ENCODE peak calls at places on chromosomes 16 and 17, in six cellular contexts. One of them, this sample, is unnamed.

GRCh38 chr16:85303354-85303883 is 191.1 kb upstream of the CIBAR2 start:
- DNase-seq in body of pancreas: peak; percentile 81
- DNase-seq in NT2/D1: peak; percentile 48
- DNase-seq in left ventricle myocardium inferior: peak; percentile 60
- DNase-seq in fibroblast of lung: peak; percentile 29
- DNase-seq in GM23248: peak; percentile 61
- DNase-seq in this sample: no peak

GRCh38 chr17:51103050-51103449 is 17.6 kb downstream of the SPAG9 start:
- DNase-seq in body of pancreas: no peak
- DNase-seq in NT2/D1: no peak
- DNase-seq in left ventricle myocardium inferior: no peak
- DNase-seq in fibroblast of lung: no peak
- DNase-seq in GM23248: no peak
- DNase-seq in this sample: no peak

GRCh38 chr17:63697341-63698286 is 2.3 kb downstream of the LIMD2 start:
- DNase-seq in body of pancreas: peak; percentile 75
- DNase-seq in NT2/D1: no peak
- DNase-seq in left ventricle myocardium inferior: peak; percentile 54
- DNase-seq in fibroblast of lung: no peak
- DNase-seq in GM23248: peak; percentile 61
- DNase-seq in this sample: no peak

GRCh38 chr16:47359478-47359877 is 101.4 kb downstream of the ITFG1 start:
- DNase-seq in body of pancreas: peak; percentile 20
- DNase-seq in NT2/D1: no peak
- DNase-seq in left ventricle myocardium inferior: no peak
- DNase-seq in fibroblast of lung: no peak
- DNase-seq in GM23248: peak; percentile 2
- DNase-seq in this sample: no peak

GRCh38 chr17:37067555-37068111 is 118.9 kb downstream of the AATF start:
- DNase-seq in body of pancreas: peak; percentile 72
- DNase-seq in NT2/D1: no peak
- DNase-seq in left ventricle myocardium inferior: peak; percentile 33
- DNase-seq in fibroblast of lung: peak; percentile 72
- DNase-seq in GM23248: peak; percentile 86
- DNase-seq in this sample: no peak

GRCh38 chr17:10435096-10435495 is 13.3 kb upstream of the MYH8 start:
- DNase-seq in body of pancreas: no peak
- DNase-seq in NT2/D1: no peak
- DNase-seq in left ventricle myocardium inferior: no peak
- DNase-seq in fibroblast of lung: no peak
- DNase-seq in GM23248: peak; percentile 12
- DNase-seq in this sample: no peak

GRCh38 chr17:82858376-82859126 is 18.7 kb upstream of the ZNF750 start:
- DNase-seq in body of pancreas: peak; percentile 29
- DNase-seq in NT2/D1: no peak
- DNase-seq in left ventricle myocardium inferior: no peak
- DNase-seq in fibroblast of lung: no peak
- DNase-seq in GM23248: no peak
- DNase-seq in this sample: no peak

GRCh38 chr16:48542020-48542473 is 67.9 kb downstream of the N4BP1 start:
- DNase-seq in body of pancreas: peak; percentile 48
- DNase-seq in NT2/D1: no peak
- DNase-seq in left ventricle myocardium inferior: peak; percentile 55
- DNase-seq in fibroblast of lung: peak; percentile 33
- DNase-seq in GM23248: peak; percentile 82
- DNase-seq in this sample: no peak

GRCh38 chr17:36947922-36948716 is 635 bp upstream of the AATF start:
- DNase-seq in body of pancreas: no peak
- DNase-seq in NT2/D1: no peak
- DNase-seq in left ventricle myocardium inferior: no peak
- DNase-seq in fibroblast of lung: no peak
- DNase-seq in GM23248: no peak
- DNase-seq in this sample: no peak

GRCh38 chr16:4085405-4085970 is 30.8 kb downstream of the ADCY9 start:
- DNase-seq in body of pancreas: no peak
- DNase-seq in NT2/D1: no peak
- DNase-seq in left ventricle myocardium inferior: no peak
- DNase-seq in fibroblast of lung: no peak
- DNase-seq in GM23248: no peak
- DNase-seq in this sample: no peak

GRCh38 chr17:2230877-2231276 is 72.7 kb downstream of the SMG6 start:
- DNase-seq in body of pancreas: no peak
- DNase-seq in NT2/D1: no peak
- DNase-seq in left ventricle myocardium inferior: no peak
- DNase-seq in fibroblast of lung: peak; percentile 71
- DNase-seq in GM23248: peak; percentile 61
- DNase-seq in this sample: no peak

GRCh38 chr17:48952904-48953303 is 8.3 kb upstream of the SNF8 start:
- DNase-seq in body of pancreas: no peak
- DNase-seq in NT2/D1: no peak
- DNase-seq in left ventricle myocardium inferior: no peak
- DNase-seq in fibroblast of lung: no peak
- DNase-seq in GM23248: no peak
- DNase-seq in this sample: no peak

GRCh38 chr16:88593489-88593888 is 23.3 kb downstream of the ZC3H18 start:
- DNase-seq in body of pancreas: no peak
- DNase-seq in NT2/D1: no peak
- DNase-seq in left ventricle myocardium inferior: peak; percentile 29
- DNase-seq in fibroblast of lung: no peak
- DNase-seq in GM23248: no peak
- DNase-seq in this sample: no peak

GRCh38 chr17:50691550-50692447 is 15.9 kb downstream of the ANKRD40 start:
- DNase-seq in body of pancreas: peak; percentile 91
- DNase-seq in NT2/D1: no peak
- DNase-seq in left ventricle myocardium inferior: no peak
- DNase-seq in fibroblast of lung: peak; percentile 50
- DNase-seq in GM23248: peak; percentile 49
- DNase-seq in this sample: no peak

GRCh38 chr17:17443173-17443572 is 33.6 kb upstream of the MED9 start:
- DNase-seq in body of pancreas: no peak
- DNase-seq in NT2/D1: no peak
- DNase-seq in left ventricle myocardium inferior: no peak
- DNase-seq in fibroblast of lung: no peak
- DNase-seq in GM23248: peak; percentile 36
- DNase-seq in this sample: no peak

GRCh38 chr16:58847902-58848661 is 114.0 kb upstream of the GOT2 start:
- DNase-seq in body of pancreas: no peak
- DNase-seq in NT2/D1: peak; percentile 44
- DNase-seq in left ventricle myocardium inferior: no peak
- DNase-seq in fibroblast of lung: no peak
- DNase-seq in GM23248: no peak
- DNase-seq in this sample: no peak

GRCh38 chr16:57131351-57131970 is 39.1 kb downstream of the CPNE2 start:
- DNase-seq in body of pancreas: no peak
- DNase-seq in NT2/D1: no peak
- DNase-seq in left ventricle myocardium inferior: no peak
- DNase-seq in fibroblast of lung: no peak
- DNase-seq in GM23248: no peak
- DNase-seq in this sample: no peak

GRCh38 chr16:15031596-15031995 is 24.3 kb downstream of the NTAN1 start:
- DNase-seq in body of pancreas: no peak
- DNase-seq in NT2/D1: no peak
- DNase-seq in left ventricle myocardium inferior: no peak
- DNase-seq in fibroblast of lung: no peak
- DNase-seq in GM23248: no peak
- DNase-seq in this sample: no peak

GRCh38 chr16:79595261-79595660 is 5.3 kb downstream of the MAF start:
- DNase-seq in body of pancreas: no peak
- DNase-seq in NT2/D1: no peak
- DNase-seq in left ventricle myocardium inferior: no peak
- DNase-seq in fibroblast of lung: no peak
- DNase-seq in GM23248: no peak
- DNase-seq in this sample: no peak
- H3K4me3 ChIP-seq in body of pancreas: no peak overlapping the region
- H3K4me3 ChIP-seq in NT2/D1: no peak overlapping the region
- H3K4me3 ChIP-seq in left ventricle myocardium inferior: peak overlapping the region; percentile 79
- H3K4me3 ChIP-seq in fibroblast of lung: peak overlapping the region; percentile 65
- H3K4me3 ChIP-seq in GM23248: no peak overlapping the region
- H3K4me3 ChIP-seq in this sample: no peak overlapping the region

GRCh38 chr16:35733278-35733965 is 2274.0 kb downstream of the TP53TG3F start:
- DNase-seq in body of pancreas: no peak
- DNase-seq in NT2/D1: no peak
- DNase-seq in left ventricle myocardium inferior: no peak
- DNase-seq in fibroblast of lung: no peak
- DNase-seq in GM23248: no peak
- DNase-seq in this sample: no peak

GRCh38 chr16:35737076-35737475 is 2277.7 kb downstream of the TP53TG3F start:
- DNase-seq in body of pancreas: no peak
- DNase-seq in NT2/D1: no peak
- DNase-seq in left ventricle myocardium inferior: no peak
- DNase-seq in fibroblast of lung: no peak
- DNase-seq in GM23248: peak; percentile 1
- DNase-seq in this sample: no peak

GRCh38 chr16:35735403-35736251 is 2276.2 kb downstream of the TP53TG3F start:
- DNase-seq in body of pancreas: no peak
- DNase-seq in NT2/D1: no peak
- DNase-seq in left ventricle myocardium inferior: no peak
- DNase-seq in fibroblast of lung: no peak
- DNase-seq in GM23248: no peak
- DNase-seq in this sample: no peak

GRCh38 chr16:35733971-35734702 is 2274.7 kb downstream of the TP53TG3F start:
- DNase-seq in body of pancreas: no peak
- DNase-seq in NT2/D1: no peak
- DNase-seq in left ventricle myocardium inferior: no peak
- DNase-seq in fibroblast of lung: no peak
- DNase-seq in GM23248: no peak
- DNase-seq in this sample: no peak

GRCh38 chr16:35734728-35735402 is 2275.5 kb downstream of the TP53TG3F start:
- DNase-seq in body of pancreas: no peak
- DNase-seq in NT2/D1: no peak
- DNase-seq in left ventricle myocardium inferior: no peak
- DNase-seq in fibroblast of lung: no peak
- DNase-seq in GM23248: no peak
- DNase-seq in this sample: no peak
- H3K9me3 ChIP-seq in body of pancreas: no peaks in the 10 kb centered on the region
- H3K9me3 ChIP-seq in NT2/D1: peaks cover 9% of the 10 kb centered on the region
- H3K9me3 ChIP-seq in left ventricle myocardium inferior: no peaks in the 10 kb centered on the region
- H3K9me3 ChIP-seq in fibroblast of lung: no peaks in the 10 kb centered on the region
- H3K9me3 ChIP-seq in GM23248: no peaks in the 10 kb centered on the region
- H3K9me3 ChIP-seq in this sample: peaks cover 10% of the 10 kb centered on the region

DNA sequence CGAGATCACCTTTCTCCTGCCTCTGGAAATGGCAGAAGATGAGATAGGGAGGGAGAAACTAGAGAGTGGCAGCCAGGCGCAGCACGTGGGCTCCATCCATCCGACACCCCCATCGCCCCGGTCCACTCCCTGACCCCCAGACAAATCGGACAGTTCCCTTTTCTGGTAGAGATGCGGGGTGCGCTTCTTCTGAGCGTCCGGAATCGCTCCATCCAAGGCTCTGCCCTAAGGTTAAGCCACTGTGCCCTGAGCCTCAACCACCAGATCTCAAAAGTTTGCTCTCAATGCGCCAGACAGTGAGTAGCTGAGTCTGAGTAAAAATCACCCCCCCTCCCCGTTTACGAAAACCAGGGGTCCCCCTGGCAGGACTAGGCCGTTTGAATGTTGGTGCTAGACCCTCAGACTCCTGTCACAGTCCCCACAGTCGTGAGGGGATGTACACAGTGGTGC is 15.4 kb upstream of the ZFHX3 start:
- DNase-seq in body of pancreas: no peak
- DNase-seq in NT2/D1: no peak
- DNase-seq in left ventricle myocardium inferior: no peak
- DNase-seq in fibroblast of lung: peak; percentile 1
- DNase-seq in GM23248: no peak
- DNase-seq in this sample: no peak
- H3K27me3 ChIP-seq in body of pancreas: no peaks in the 10 kb centered on the region
- H3K27me3 ChIP-seq in NT2/D1: peaks cover 94% of the 10 kb centered on the region
- H3K27me3 ChIP-seq in left ventricle myocardium inferior: peaks cover 51% of the 10 kb centered on the region
- H3K27me3 ChIP-seq in fibroblast of lung: no peaks in the 10 kb centered on the region
- H3K27me3 ChIP-seq in GM23248: no peaks in the 10 kb centered on the region
- H3K27me3 ChIP-seq in this sample: peaks cover 67% of the 10 kb centered on the region

GRCh38 chr17:15306406-15306970 is 34.9 kb downstream of the TEKT3 start:
- DNase-seq in body of pancreas: no peak
- DNase-seq in NT2/D1: no peak
- DNase-seq in left ventricle myocardium inferior: no peak
- DNase-seq in fibroblast of lung: peak; percentile 16
- DNase-seq in GM23248: peak; percentile 57
- DNase-seq in this sample: no peak
- H3K4me3 ChIP-seq in body of pancreas: no peak overlapping the region
- H3K4me3 ChIP-seq in NT2/D1: no peak overlapping the region
- H3K4me3 ChIP-seq in left ventricle myocardium inferior: no peak overlapping the region
- H3K4me3 ChIP-seq in fibroblast of lung: peak overlapping the region; percentile 27
- H3K4me3 ChIP-seq in GM23248: peak overlapping the region; percentile 64
- H3K4me3 ChIP-seq in this sample: no peak overlapping the region

GRCh38 chr16:35510701-35511100 is 2051.3 kb downstream of the TP53TG3F start:
- DNase-seq in body of pancreas: no peak
- DNase-seq in NT2/D1: no peak
- DNase-seq in left ventricle myocardium inferior: no peak
- DNase-seq in fibroblast of lung: no peak
- DNase-seq in GM23248: no peak
- DNase-seq in this sample: no peak

GRCh38 chr16:35506898-35507194 is 2047.4 kb downstream of the TP53TG3F start:
- DNase-seq in body of pancreas: no peak
- DNase-seq in NT2/D1: no peak
- DNase-seq in left ventricle myocardium inferior: no peak
- DNase-seq in fibroblast of lung: no peak
- DNase-seq in GM23248: no peak
- DNase-seq in this sample: no peak

GRCh38 chr16:35506018-35506897 is 2046.8 kb downstream of the TP53TG3F start:
- DNase-seq in body of pancreas: peak; percentile 16
- DNase-seq in NT2/D1: no peak
- DNase-seq in left ventricle myocardium inferior: no peak
- DNase-seq in fibroblast of lung: no peak
- DNase-seq in GM23248: no peak
- DNase-seq in this sample: no peak
- H3K9me3 ChIP-seq in body of pancreas: no peaks in the 10 kb centered on the region
- H3K9me3 ChIP-seq in NT2/D1: no peaks in the 10 kb centered on the region
- H3K9me3 ChIP-seq in left ventricle myocardium inferior: no peaks in the 10 kb centered on the region
- H3K9me3 ChIP-seq in fibroblast of lung: peaks cover 2% of the 10 kb centered on the region
- H3K9me3 ChIP-seq in GM23248: no peaks in the 10 kb centered on the region
- H3K9me3 ChIP-seq in this sample: peaks cover 11% of the 10 kb centered on the region

GRCh38 chr17:40511136-40511535 is 9.7 kb upstream of the TNS4 start:
- DNase-seq in body of pancreas: no peak
- DNase-seq in NT2/D1: no peak
- DNase-seq in left ventricle myocardium inferior: no peak
- DNase-seq in fibroblast of lung: no peak
- DNase-seq in GM23248: no peak
- DNase-seq in this sample: no peak

GRCh38 chr17:40514013-40514875 is 12.8 kb upstream of the TNS4 start:
- DNase-seq in body of pancreas: no peak
- DNase-seq in NT2/D1: no peak
- DNase-seq in left ventricle myocardium inferior: no peak
- DNase-seq in fibroblast of lung: no peak
- DNase-seq in GM23248: no peak
- DNase-seq in this sample: no peak

GRCh38 chr17:40509626-40510327 is 8.4 kb upstream of the TNS4 start:
- DNase-seq in body of pancreas: no peak
- DNase-seq in NT2/D1: no peak
- DNase-seq in left ventricle myocardium inferior: no peak
- DNase-seq in fibroblast of lung: no peak
- DNase-seq in GM23248: no peak
- DNase-seq in this sample: no peak

GRCh38 chr17:40511667-40512221 is 10.3 kb upstream of the TNS4 start:
- DNase-seq in body of pancreas: no peak
- DNase-seq in NT2/D1: no peak
- DNase-seq in left ventricle myocardium inferior: no peak
- DNase-seq in fibroblast of lung: no peak
- DNase-seq in GM23248: no peak
- DNase-seq in this sample: no peak

DNA sequence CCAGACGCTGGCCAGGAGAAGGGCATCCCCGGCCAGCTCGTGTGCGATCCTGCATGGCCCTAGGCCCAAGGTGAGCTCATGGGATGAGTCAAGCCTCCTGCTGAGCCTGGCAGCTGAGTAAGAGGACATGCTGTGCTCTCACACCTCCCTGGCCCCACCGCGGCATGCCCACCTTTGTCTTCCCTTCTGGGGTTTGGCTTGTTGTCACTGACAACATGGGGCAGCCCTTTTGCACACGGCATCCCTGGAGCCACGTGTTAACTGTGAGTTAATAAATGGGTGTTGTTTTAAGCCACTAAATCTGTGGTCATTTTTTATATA is 8.9 kb upstream of the TNS4 start:
- DNase-seq in body of pancreas: no peak
- DNase-seq in NT2/D1: no peak
- DNase-seq in left ventricle myocardium inferior: no peak
- DNase-seq in fibroblast of lung: peak; percentile 79
- DNase-seq in GM23248: peak; percentile 87
- DNase-seq in this sample: no peak
- H3K27me3 ChIP-seq in body of pancreas: no peaks in the 10 kb centered on the region
- H3K27me3 ChIP-seq in NT2/D1: no peaks in the 10 kb centered on the region
- H3K27me3 ChIP-seq in left ventricle myocardium inferior: no peaks in the 10 kb centered on the region
- H3K27me3 ChIP-seq in fibroblast of lung: no peaks in the 10 kb centered on the region
- H3K27me3 ChIP-seq in GM23248: no peaks in the 10 kb centered on the region
- H3K27me3 ChIP-seq in this sample: no peaks in the 10 kb centered on the region

This sample was measured in iPS DF 6.9.